ENCODE peak calls at places on chromosome 17, in six cellular contexts. C, I, H, R, F and J are unnamed samples. For H3K4me1, the result is how much of the 10 kb centered on the place peaks cover.

GRCh38 chr17:38464723-38465419 is 36.6 kb downstream of the ARHGAP23 start:
- DNase-seq in F (peak), R (peak), C (peak), I (peak), H (peak), J (peak)

GRCh38 chr17:45953561-45953960 is 45.5 kb upstream of the STH start:
- DNase-seq in I (no peak), F (no peak), H (no peak), C (no peak), R (no peak), J (no peak)

GRCh38 chr17:42744283-42744805 is 496 bp downstream of the EZH1 start:
- DNase-seq in R (peak), C (peak), H (peak), I (peak), F (peak), J (peak)

GRCh38 chr17:61411944-61412859 is 12.6 kb downstream of the TBX2 start:
- DNase-seq in I (peak), C (peak), R (peak), F (peak), H (peak), J (peak)

GRCh38 chr17:55410722-55411462 is 10.7 kb downstream of the MMD start:
- DNase-seq in H (peak), C (no peak), I (no peak), R (no peak), F (no peak), J (no peak)

GRCh38 chr17:57595942-57596695 is 149.0 kb downstream of the CCDC182 start:
- DNase-seq in F (no peak), R (no peak), C (no peak), H (no peak), I (no peak), J (no peak)

GRCh38 chr17:37107406-37108083 is 158.8 kb downstream of the AATF start:
- DNase-seq in C (peak), R (no peak), I (peak), F (peak), H (peak), J (no peak)

GRCh38 chr17:13393841-13394710 is 207.7 kb downstream of the HS3ST3A1 start:
- DNase-seq in F (no peak), I (no peak), C (no peak), H (no peak), R (no peak), J (no peak)

GRCh38 chr17:16322636-16323035 is 30.6 kb downstream of the CENPV start:
- DNase-seq in H (no peak), I (no peak), R (no peak), C (no peak), F (no peak), J (no peak)

GRCh38 chr17:79666111-79666510 is 55.3 kb upstream of the RBFOX3 start:
- DNase-seq in C (no peak), F (no peak), H (no peak), R (peak), I (no peak), J (no peak)

GRCh38 chr17:53264730-53265129 is 558.0 kb upstream of the KIF2B start:
- DNase-seq in F (no peak), C (no peak), R (no peak), H (no peak), I (no peak), J (no peak)

GRCh38 chr17:56142781-56143180 is 10.5 kb upstream of the ANKFN1 start:
- DNase-seq in F (no peak), H (no peak), C (no peak), R (no peak), I (no peak), J (no peak)

GRCh38 chr17:44170499-44171201 is at the start of gene ASB16:
- DNase-seq in F (peak), H (peak), I (no peak), R (peak), C (no peak), J (no peak)

GRCh38 chr17:78174870-78175642 is 6.7 kb downstream of the SYNGR2 start:
- DNase-seq in R (no peak), C (peak), H (peak), I (peak), F (peak), J (peak)

GRCh38 chr17:33520404-33521032 is 227.4 kb upstream of the ASIC2 start:
- DNase-seq in I (peak), C (no peak), F (peak), H (no peak), R (peak), J (peak)

GRCh38 chr17:56319531-56319930 is 166.3 kb downstream of the ANKFN1 start:
- DNase-seq in R (no peak), F (no peak), C (no peak), I (no peak), H (no peak), J (no peak)

GRCh38 chr17:74392848-74393247 is 25.5 kb downstream of the GPR142 start:
- DNase-seq in H (no peak), R (no peak), F (no peak), I (no peak), C (no peak), J (no peak)

GRCh38 chr17:74393323-74393942 is 26.1 kb downstream of the GPR142 start:
- DNase-seq in I (no peak), F (no peak), R (no peak), H (no peak), C (no peak), J (no peak)

GRCh38 chr17:74389937-74390679 is 22.8 kb downstream of the GPR142 start:
- DNase-seq in H (no peak), I (no peak), R (no peak), C (no peak), F (no peak), J (no peak)

GRCh38 chr17:74390680-74391653 is 23.7 kb downstream of the GPR142 start:
- DNase-seq in I (no peak), F (no peak), C (no peak), R (no peak), H (no peak), J (no peak)

GRCh38 chr17:74391771-74392170 is 24.5 kb downstream of the GPR142 start:
- DNase-seq in R (no peak), H (no peak), C (no peak), I (no peak), F (peak), J (no peak)
- H3K4me1 ChIP-seq in R (under half), H (under half), C (under half), I (under half), F (under half), J (under half)

GRCh38 chr17:75892556-75893224 is 4.1 kb downstream of the TRIM65 start:
- DNase-seq in C (no peak), F (no peak), I (no peak), R (no peak), H (no peak), J (no peak)

GRCh38 chr17:75896360-75897075 is at the start of gene TRIM65:
- DNase-seq in F (peak), R (peak), I (peak), H (peak), C (peak), J (peak)

GRCh38 chr17:75893305-75894048 is 3.3 kb downstream of the TRIM65 start:
- DNase-seq in H (no peak), C (no peak), F (no peak), I (no peak), R (no peak), J (peak)

GRCh38 chr17:75891605-75892555 is 4.9 kb downstream of the TRIM65 start:
- DNase-seq in H (no peak), I (no peak), F (peak), R (no peak), C (no peak), J (peak)

DNA sequence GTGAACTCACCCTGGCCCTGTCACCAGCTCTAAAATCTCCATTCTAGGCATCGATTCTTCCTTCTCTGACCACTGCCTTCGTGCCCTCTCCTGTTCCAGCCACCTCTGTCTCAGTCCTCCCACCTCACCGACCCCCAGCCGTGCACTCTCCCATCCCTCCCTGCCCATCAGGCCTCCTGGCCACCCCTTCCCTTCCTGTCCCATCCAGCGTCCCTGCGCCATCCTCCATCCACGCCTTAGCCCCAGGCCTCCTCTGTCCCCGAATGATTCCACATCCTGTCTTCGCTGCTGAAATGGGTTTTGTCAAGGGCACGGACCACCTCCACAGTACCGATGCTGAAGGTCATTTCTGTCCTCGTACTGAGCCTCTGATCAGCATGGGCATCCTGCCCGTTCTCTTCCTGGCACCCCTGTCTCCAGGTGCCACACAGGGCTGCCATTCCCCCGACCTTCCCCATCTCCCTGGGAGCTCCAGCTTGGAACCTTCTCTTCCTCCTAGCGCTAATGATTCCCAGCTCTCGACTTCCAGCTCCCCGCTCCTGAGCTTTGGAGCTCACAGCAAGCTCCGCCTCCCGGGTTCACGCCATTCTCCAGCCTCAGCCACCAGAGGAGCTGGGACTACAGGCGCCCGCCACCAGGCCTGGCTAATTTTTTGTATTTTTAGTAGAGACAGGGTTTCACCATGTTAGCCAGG is 2.6 kb downstream of the TRIM65 start:
- DNase-seq in F (no peak), I (no peak), R (no peak), H (no peak), C (no peak), J (peak)
- TF ChIP-seq POLR2A in F (no peak), I (no peak), R (no peak), H (no peak), C (no peak), J (no peak)

DNA sequence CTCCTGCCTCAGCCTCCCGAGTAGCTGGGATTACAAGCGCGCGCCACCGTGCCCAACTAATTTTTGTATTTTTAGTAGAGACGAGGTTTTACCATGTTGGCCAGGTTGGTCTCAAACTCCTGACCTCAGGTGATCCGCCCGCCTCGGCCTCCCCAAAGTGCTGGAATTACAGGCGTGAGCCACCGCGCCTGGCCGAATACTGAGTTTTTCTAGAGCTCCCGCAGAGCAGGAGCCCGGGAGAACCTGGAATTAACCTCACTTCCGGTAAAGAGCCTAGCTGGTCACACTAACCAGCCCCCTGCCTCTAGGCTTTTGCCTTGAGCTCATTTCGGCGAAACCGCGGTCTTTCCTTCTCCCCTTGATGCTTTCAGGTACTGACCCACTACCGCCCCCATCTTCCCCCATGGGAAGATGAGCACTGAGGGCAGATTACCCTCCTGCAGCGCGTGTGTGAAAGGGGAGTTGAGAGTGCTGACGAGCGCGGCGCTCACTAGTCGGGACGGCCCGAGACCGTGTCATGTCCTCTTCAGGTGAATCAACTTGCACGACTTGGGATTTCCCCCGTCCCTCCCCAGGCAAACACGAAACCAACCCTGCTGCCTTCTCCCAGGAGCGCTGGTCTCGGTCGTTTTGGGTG is 743 bp upstream of the NEK8 start:
- DNase-seq in C (peak), H (peak), F (peak), I (peak), R (peak), J (peak)
- TF ChIP-seq CTCF in C (peak), H (peak), F (no peak), I (no peak), R (no peak), J (peak)

GRCh38 chr17:75331671-75332070 is 42.4 kb upstream of the SLC25A19 start:
- DNase-seq in H (no peak), F (no peak), R (no peak), C (no peak), I (no peak), J (no peak)

GRCh38 chr17:75338335-75338734 is 49.1 kb upstream of the SLC25A19 start:
- DNase-seq in H (no peak), R (no peak), C (no peak), I (no peak), F (no peak), J (no peak)

GRCh38 chr17:75340636-75341035 is 51.4 kb upstream of the SLC25A19 start:
- DNase-seq in F (no peak), R (no peak), I (no peak), H (no peak), C (no peak), J (no peak)

GRCh38 chr17:75334723-75335122 is 45.5 kb upstream of the SLC25A19 start:
- DNase-seq in H (no peak), R (no peak), I (no peak), C (no peak), F (no peak), J (no peak)

GRCh38 chr17:75335315-75335714 is 46.1 kb upstream of the SLC25A19 start:
- DNase-seq in R (no peak), H (no peak), F (no peak), I (no peak), C (no peak), J (no peak)
- H3K4me1 ChIP-seq in R (under half), H (under half), F (under half), I (under half), C (under half), J (under half)

DNA sequence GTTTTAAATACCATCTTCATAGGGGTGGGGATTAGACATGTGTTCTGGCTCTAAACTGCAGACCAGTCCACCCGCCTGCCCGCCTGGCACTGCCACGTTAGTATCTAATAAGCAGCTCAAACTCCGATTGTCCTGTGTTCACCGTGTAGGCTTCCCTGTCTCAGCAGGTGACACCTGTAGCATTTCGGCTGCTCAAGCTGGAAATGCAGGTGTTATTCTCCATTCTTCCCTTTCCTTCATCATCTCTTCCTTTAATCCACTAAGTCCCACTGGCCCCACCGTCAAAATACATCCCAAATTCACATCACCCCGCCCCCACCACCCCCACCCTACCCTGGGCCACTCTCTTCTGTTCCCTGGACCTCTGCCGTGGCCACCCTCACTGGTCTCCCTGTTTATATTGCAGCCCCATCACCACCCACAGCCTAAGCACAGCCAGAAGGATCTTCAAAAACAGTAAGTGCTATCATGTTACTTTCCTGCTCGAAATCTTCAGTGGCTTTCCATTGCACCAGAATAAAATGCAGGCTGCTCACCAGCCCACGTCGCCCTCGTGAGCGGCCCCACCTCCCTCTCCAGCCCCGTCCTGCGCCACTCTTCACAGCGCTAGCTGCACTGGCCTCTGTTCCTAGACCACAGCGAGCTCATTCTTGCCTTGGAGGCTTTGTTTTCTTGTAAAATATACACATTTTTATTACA is 65.1 kb downstream of the RTN4RL1 start:
- DNase-seq in I (no peak), F (no peak), R (no peak), C (no peak), H (no peak), J (no peak)
- TF ChIP-seq POLR2A in I (no peak), F (no peak), R (no peak), C (no peak), H (no peak), J (no peak)

GRCh38 chr17:62725791-62726249 is 82.3 kb downstream of the MARCHF10 start:
- DNase-seq in R (no peak), H (no peak), C (no peak), F (no peak), I (no peak), J (no peak)

GRCh38 chr17:62723842-62724241 is 84.3 kb downstream of the MARCHF10 start:
- DNase-seq in C (no peak), R (no peak), I (no peak), F (no peak), H (no peak), J (no peak)

GRCh38 chr17:62727916-62728672 is 80.0 kb downstream of the MARCHF10 start:
- DNase-seq in H (no peak), C (no peak), I (no peak), F (no peak), R (no peak), J (no peak)

GRCh38 chr17:62722625-62723024 is 85.5 kb downstream of the MARCHF10 start:
- DNase-seq in F (no peak), H (no peak), C (no peak), R (no peak), I (no peak), J (no peak)

DNA sequence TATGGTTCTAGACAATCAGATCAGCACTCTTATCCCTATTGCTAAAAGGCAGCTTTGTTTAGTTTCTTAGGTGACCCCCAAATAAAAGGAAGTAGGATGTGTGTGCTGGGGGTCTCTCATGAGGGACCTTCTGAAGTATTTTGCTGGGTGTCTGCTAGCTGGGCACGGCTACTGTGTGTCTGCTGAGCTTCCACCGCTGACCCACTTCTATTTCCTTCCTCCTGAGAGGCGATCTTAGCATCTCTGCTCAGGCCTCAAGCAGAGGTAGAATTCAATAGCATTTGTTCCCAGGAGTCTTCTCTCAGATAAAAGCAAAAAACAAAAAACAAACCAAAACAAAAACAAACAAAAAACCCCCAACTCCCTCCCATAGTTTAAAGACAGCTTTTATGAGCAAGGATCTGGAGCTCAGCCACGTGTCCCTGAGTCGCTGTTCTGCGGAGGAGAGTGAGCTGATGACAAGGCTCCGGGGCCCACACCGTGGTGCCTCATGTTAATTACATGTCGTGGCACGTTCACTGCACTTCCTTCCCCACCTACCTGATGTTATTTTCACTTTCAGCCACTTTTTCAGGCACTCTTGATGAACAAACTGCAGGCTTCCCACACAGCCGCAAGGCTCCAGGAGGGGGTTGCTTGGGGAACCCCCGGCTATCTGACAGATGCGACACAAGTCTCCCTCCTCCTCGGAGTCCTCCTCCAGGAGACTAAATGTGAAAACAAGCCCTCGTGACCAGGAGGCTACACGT is 83.5 kb downstream of the MARCHF10 start:
- DNase-seq in C (peak), F (no peak), I (no peak), R (no peak), H (no peak), J (no peak)
- TF ChIP-seq CTCF in C (no peak), F (no peak), I (no peak), R (no peak), H (no peak), J (no peak)

GRCh38 chr17:21242780-21243515 is 10.3 kb downstream of the NATD1 start:
- DNase-seq in F (no peak), I (no peak), C (no peak), R (no peak), H (peak), J (no peak)
- H3K4me1 ChIP-seq in F (under half), I (under half), C (under half), R (under half), H (under half), J (under half)